ENCODE peak calls at places on chromosome 17, in five cellular contexts. One of them, this sample, is unnamed.

GRCh38 chr17:31490991-31491793 is 99.7 kb downstream of the RAB11FIP4 start:
- DNase-seq in astrocyte of the cerebellum: no peak
- DNase-seq in heart right ventricle: no peak
- DNase-seq in thoracic aorta: no peak
- DNase-seq in stomach: no peak
- DNase-seq in this sample: no peak

GRCh38 chr17:76416899-76417298 is 32.5 kb downstream of the SPHK1 start:
- DNase-seq in astrocyte of the cerebellum: no peak
- DNase-seq in heart right ventricle: no peak
- DNase-seq in thoracic aorta: no peak
- DNase-seq in stomach: no peak
- DNase-seq in this sample: no peak

GRCh38 chr17:30323895-30324319 is 9.9 kb downstream of the TMIGD1 start:
- DNase-seq in astrocyte of the cerebellum: peak; percentile 31
- DNase-seq in heart right ventricle: no peak
- DNase-seq in thoracic aorta: no peak
- DNase-seq in stomach: peak; percentile 37
- DNase-seq in this sample: peak; percentile 56

GRCh38 chr17:58085039-58085715 is 2.0 kb downstream of the DYNLL2 start:
- DNase-seq in astrocyte of the cerebellum: no peak
- DNase-seq in heart right ventricle: no peak
- DNase-seq in thoracic aorta: no peak
- DNase-seq in stomach: no peak
- DNase-seq in this sample: no peak

GRCh38 chr17:36936455-36936934 is 780 bp upstream of the LHX1 start:
- DNase-seq in astrocyte of the cerebellum: no peak
- DNase-seq in heart right ventricle: no peak
- DNase-seq in thoracic aorta: no peak
- DNase-seq in stomach: no peak
- DNase-seq in this sample: no peak

GRCh38 chr17:51322390-51323029 is 62.2 kb downstream of the UTP18 start:
- DNase-seq in astrocyte of the cerebellum: no peak
- DNase-seq in heart right ventricle: no peak
- DNase-seq in thoracic aorta: no peak
- DNase-seq in stomach: no peak
- DNase-seq in this sample: peak; percentile 22

GRCh38 chr17:66172706-66173223 is 19.2 kb downstream of the CEP112 start:
- DNase-seq in astrocyte of the cerebellum: no peak
- DNase-seq in heart right ventricle: no peak
- DNase-seq in thoracic aorta: no peak
- DNase-seq in stomach: no peak
- DNase-seq in this sample: no peak

GRCh38 chr17:3835410-3836229 is 10.4 kb downstream of the NCBP3 start:
- DNase-seq in astrocyte of the cerebellum: no peak
- DNase-seq in heart right ventricle: no peak
- DNase-seq in thoracic aorta: no peak
- DNase-seq in stomach: no peak
- DNase-seq in this sample: no peak

GRCh38 chr17:79420318-79421243 is 190.3 kb downstream of the RBFOX3 start:
- DNase-seq in astrocyte of the cerebellum: no peak
- DNase-seq in heart right ventricle: no peak
- DNase-seq in thoracic aorta: no peak
- DNase-seq in stomach: no peak
- DNase-seq in this sample: peak; percentile 48

GRCh38 chr17:75813081-75814020 is 28.7 kb downstream of the UNK start:
- DNase-seq in astrocyte of the cerebellum: no peak
- DNase-seq in heart right ventricle: no peak
- DNase-seq in thoracic aorta: no peak
- DNase-seq in stomach: no peak
- DNase-seq in this sample: no peak

GRCh38 chr17:36641331-36641876 is 40.0 kb downstream of the MRM1 start:
- DNase-seq in astrocyte of the cerebellum: no peak
- DNase-seq in heart right ventricle: no peak
- DNase-seq in thoracic aorta: no peak
- DNase-seq in stomach: no peak
- DNase-seq in this sample: no peak

GRCh38 chr17:561118-561517 is 153.5 kb downstream of the VPS53 start:
- DNase-seq in astrocyte of the cerebellum: no peak
- DNase-seq in heart right ventricle: no peak
- DNase-seq in thoracic aorta: no peak
- DNase-seq in stomach: no peak
- DNase-seq in this sample: peak; percentile 75

GRCh38 chr17:8311131-8311790 is 1.2 kb downstream of the ARHGEF15 start:
- DNase-seq in astrocyte of the cerebellum: no peak
- DNase-seq in heart right ventricle: peak; percentile 46
- DNase-seq in thoracic aorta: no peak
- DNase-seq in stomach: no peak
- DNase-seq in this sample: no peak

GRCh38 chr17:4839965-4840892 is 7.1 kb downstream of the MINK1 start:
- DNase-seq in astrocyte of the cerebellum: no peak
- DNase-seq in heart right ventricle: no peak
- DNase-seq in thoracic aorta: no peak
- DNase-seq in stomach: no peak
- DNase-seq in this sample: no peak

GRCh38 chr17:72962099-72962498 is 130.4 kb downstream of the SLC39A11 start:
- DNase-seq in astrocyte of the cerebellum: no peak
- DNase-seq in heart right ventricle: no peak
- DNase-seq in thoracic aorta: no peak
- DNase-seq in stomach: no peak
- DNase-seq in this sample: no peak

GRCh38 chr17:6546069-6546718 is 10.2 kb downstream of the PITPNM3 start:
- DNase-seq in astrocyte of the cerebellum: peak; percentile 84
- DNase-seq in heart right ventricle: no peak
- DNase-seq in thoracic aorta: no peak
- DNase-seq in stomach: no peak
- DNase-seq in this sample: peak; percentile 81

GRCh38 chr17:19728114-19728495 is 11.7 kb upstream of the SLC47A2 start:
- DNase-seq in astrocyte of the cerebellum: peak; percentile 49
- DNase-seq in heart right ventricle: peak; percentile 86
- DNase-seq in thoracic aorta: peak; percentile 40
- DNase-seq in stomach: peak; percentile 88
- DNase-seq in this sample: peak; percentile 75

GRCh38 chr17:75704963-75705875 is 16.0 kb upstream of the ITGB4 start:
- DNase-seq in astrocyte of the cerebellum: no peak
- DNase-seq in heart right ventricle: no peak
- DNase-seq in thoracic aorta: no peak
- DNase-seq in stomach: no peak
- DNase-seq in this sample: no peak

GRCh38 chr17:41919840-41920579 is 1.3 kb upstream of the ACLY start:
- DNase-seq in astrocyte of the cerebellum: no peak
- DNase-seq in heart right ventricle: no peak
- DNase-seq in thoracic aorta: no peak
- DNase-seq in stomach: no peak
- DNase-seq in this sample: peak; percentile 72

GRCh38 chr17:20066253-20066652 is 57.1 kb downstream of the SPECC1 start:
- DNase-seq in astrocyte of the cerebellum: peak; percentile 90
- DNase-seq in heart right ventricle: no peak
- DNase-seq in thoracic aorta: peak; percentile 22
- DNase-seq in stomach: peak; percentile 55
- DNase-seq in this sample: peak; percentile 88

GRCh38 chr17:76125922-76126321 is 15.1 kb downstream of the FOXJ1 start:
- DNase-seq in astrocyte of the cerebellum: no peak
- DNase-seq in heart right ventricle: no peak
- DNase-seq in thoracic aorta: no peak
- DNase-seq in stomach: no peak
- DNase-seq in this sample: no peak

GRCh38 chr17:35189291-35189690 is 4.9 kb downstream of the SLC35G3 start:
- DNase-seq in astrocyte of the cerebellum: no peak
- DNase-seq in heart right ventricle: no peak
- DNase-seq in thoracic aorta: no peak
- DNase-seq in stomach: no peak
- DNase-seq in this sample: peak; percentile 45

GRCh38 chr17:38561416-38562214 is 44.1 kb downstream of the SRCIN1 start:
- DNase-seq in astrocyte of the cerebellum: no peak
- DNase-seq in heart right ventricle: no peak
- DNase-seq in thoracic aorta: no peak
- DNase-seq in stomach: no peak
- DNase-seq in this sample: no peak

GRCh38 chr17:7466644-7467341 is 12.6 kb downstream of the ZBTB4 start:
- DNase-seq in astrocyte of the cerebellum: no peak
- DNase-seq in heart right ventricle: peak; percentile 84
- DNase-seq in thoracic aorta: no peak
- DNase-seq in stomach: peak; percentile 60
- DNase-seq in this sample: peak; percentile 92

GRCh38 chr17:38459556-38459955 is 31.3 kb downstream of the ARHGAP23 start:
- DNase-seq in astrocyte of the cerebellum: no peak
- DNase-seq in heart right ventricle: no peak
- DNase-seq in thoracic aorta: no peak
- DNase-seq in stomach: peak; percentile 52
- DNase-seq in this sample: no peak

GRCh38 chr17:73325527-73325842 is 13.7 kb upstream of the CDC42EP4 start:
- DNase-seq in astrocyte of the cerebellum: no peak
- DNase-seq in heart right ventricle: no peak
- DNase-seq in thoracic aorta: no peak
- DNase-seq in stomach: no peak
- DNase-seq in this sample: peak; percentile 90

GRCh38 chr17:21003007-21003621 is 39.7 kb downstream of the USP22 start:
- DNase-seq in astrocyte of the cerebellum: no peak
- DNase-seq in heart right ventricle: no peak
- DNase-seq in thoracic aorta: no peak
- DNase-seq in stomach: no peak
- DNase-seq in this sample: no peak

GRCh38 chr17:21353326-21354010 is 22.7 kb upstream of the KCNJ12 start:
- DNase-seq in astrocyte of the cerebellum: no peak
- DNase-seq in heart right ventricle: no peak
- DNase-seq in thoracic aorta: no peak
- DNase-seq in stomach: no peak
- DNase-seq in this sample: peak; percentile 53

GRCh38 chr17:14772776-14773175 is 471.9 kb downstream of the HS3ST3B1 start:
- DNase-seq in astrocyte of the cerebellum: no peak
- DNase-seq in heart right ventricle: no peak
- DNase-seq in thoracic aorta: no peak
- DNase-seq in stomach: no peak
- DNase-seq in this sample: peak; percentile 39

GRCh38 chr17:14774774-14775173 is 473.9 kb downstream of the HS3ST3B1 start:
- DNase-seq in astrocyte of the cerebellum: no peak
- DNase-seq in heart right ventricle: no peak
- DNase-seq in thoracic aorta: no peak
- DNase-seq in stomach: no peak
- DNase-seq in this sample: no peak

GRCh38 chr17:14771543-14771942 is 470.7 kb downstream of the HS3ST3B1 start:
- DNase-seq in astrocyte of the cerebellum: no peak
- DNase-seq in heart right ventricle: no peak
- DNase-seq in thoracic aorta: no peak
- DNase-seq in stomach: no peak
- DNase-seq in this sample: no peak

DNA sequence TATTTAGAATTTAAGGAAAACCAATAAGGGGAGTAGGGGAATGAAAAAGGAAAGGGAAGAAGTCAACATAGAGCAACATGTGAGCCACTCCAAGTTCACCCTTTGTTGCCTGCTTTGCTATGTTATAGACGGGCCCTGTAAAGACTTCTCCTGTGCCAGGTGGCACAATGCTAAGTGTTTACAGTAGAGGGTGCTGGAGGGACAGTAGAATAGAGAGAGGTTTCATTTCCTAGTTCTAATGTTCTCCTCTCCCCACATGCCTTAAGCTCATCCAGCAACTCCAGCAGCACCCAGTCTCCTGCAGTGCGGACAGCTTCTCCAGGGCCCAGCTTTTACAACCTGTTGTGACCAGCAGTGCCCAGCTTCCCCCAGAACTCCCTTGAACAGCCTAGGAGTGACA is 468.0 kb downstream of the HS3ST3B1 start:
- DNase-seq in astrocyte of the cerebellum: no peak
- DNase-seq in heart right ventricle: no peak
- DNase-seq in thoracic aorta: no peak
- DNase-seq in stomach: no peak
- DNase-seq in this sample: no peak
- TF ChIP-seq CTCF in astrocyte of the cerebellum: no peak
- TF ChIP-seq CTCF in heart right ventricle: no peak
- TF ChIP-seq CTCF in thoracic aorta: no peak
- TF ChIP-seq CTCF in stomach: no peak
- TF ChIP-seq CTCF in this sample: peak; percentile 10

GRCh38 chr17:49555495-49556018 is 20.1 kb upstream of the NXPH3 start:
- DNase-seq in astrocyte of the cerebellum: no peak
- DNase-seq in heart right ventricle: no peak
- DNase-seq in thoracic aorta: no peak
- DNase-seq in stomach: peak; percentile 20
- DNase-seq in this sample: no peak
- H3K4me3 ChIP-seq in astrocyte of the cerebellum: no peak overlapping the region
- H3K4me3 ChIP-seq in heart right ventricle: no peak overlapping the region
- H3K4me3 ChIP-seq in thoracic aorta: no peak overlapping the region
- H3K4me3 ChIP-seq in stomach: no peak overlapping the region
- H3K4me3 ChIP-seq in this sample: no peak overlapping the region

DNA sequence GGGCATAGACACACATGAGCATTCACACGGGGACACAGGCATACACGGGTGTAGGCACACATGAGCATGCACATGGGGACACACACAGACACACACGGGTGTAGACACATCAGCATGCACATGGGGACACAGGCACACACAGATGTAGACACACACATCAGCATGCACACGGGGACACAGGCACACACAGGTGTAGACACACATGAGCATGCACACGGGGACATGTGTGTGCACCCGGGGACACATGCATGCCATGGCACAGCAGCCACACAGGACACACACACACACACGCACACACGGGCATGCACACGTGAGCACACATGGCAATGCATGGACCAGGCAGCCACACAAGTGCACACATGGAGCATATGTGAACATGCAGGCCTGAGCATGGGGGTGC is 5.2 kb upstream of the DCXR start:
- DNase-seq in astrocyte of the cerebellum: no peak
- DNase-seq in heart right ventricle: no peak
- DNase-seq in thoracic aorta: no peak
- DNase-seq in stomach: no peak
- DNase-seq in this sample: no peak
- TF ChIP-seq CTCF in astrocyte of the cerebellum: no peak
- TF ChIP-seq CTCF in heart right ventricle: no peak
- TF ChIP-seq CTCF in thoracic aorta: no peak
- TF ChIP-seq CTCF in stomach: no peak
- TF ChIP-seq CTCF in this sample: no peak

GRCh38 chr17:74530751-74531150 is 524 bp downstream of the CD300LB start:
- DNase-seq in astrocyte of the cerebellum: no peak
- DNase-seq in heart right ventricle: no peak
- DNase-seq in thoracic aorta: no peak
- DNase-seq in stomach: no peak
- DNase-seq in this sample: no peak
- H3K4me3 ChIP-seq in astrocyte of the cerebellum: no peak overlapping the region
- H3K4me3 ChIP-seq in heart right ventricle: no peak overlapping the region
- H3K4me3 ChIP-seq in thoracic aorta: no peak overlapping the region
- H3K4me3 ChIP-seq in stomach: no peak overlapping the region
- H3K4me3 ChIP-seq in this sample: no peak overlapping the region

GRCh38 chr17:17661834-17662233 is 19.4 kb upstream of the RAI1 start:
- DNase-seq in astrocyte of the cerebellum: no peak
- DNase-seq in heart right ventricle: no peak
- DNase-seq in thoracic aorta: no peak
- DNase-seq in stomach: no peak
- DNase-seq in this sample: no peak
- TF ChIP-seq CTCF in astrocyte of the cerebellum: peak; percentile 13
- TF ChIP-seq CTCF in heart right ventricle: no peak
- TF ChIP-seq CTCF in thoracic aorta: no peak
- TF ChIP-seq CTCF in stomach: no peak
- TF ChIP-seq CTCF in this sample: no peak

This sample was measured in fibroblast of mammary gland.